ENCODE peak calls at places on chromosomes 11 and 22, in four cellular contexts. J is H9, A is GM13977, E is BJ. B is an unnamed sample.

GRCh38 chr11:66343176-66343575 is 1.7 kb downstream of the BRMS1 start:
- DNase-seq in J (no peak), A (no peak), E (no peak), B (no peak)

GRCh38 chr11:132300283-132300682 is 929.9 kb downstream of the NTM start:
- DNase-seq in J (no peak), A (no peak), E (no peak), B (no peak)

GRCh38 chr11:85737738-85738137 is 51.7 kb upstream of the CCDC89 start:
- DNase-seq in J (no peak), A (no peak), E (no peak), B (no peak)

GRCh38 chr22:38766076-38766777 is 10.4 kb upstream of the SUN2 start:
- DNase-seq in J (peak), A (no peak), E (no peak), B (peak)

GRCh38 chr22:23831781-23832180 is 7.0 kb downstream of the DERL3 start:
- DNase-seq in J (no peak), A (no peak), E (no peak), B (no peak)

GRCh38 chr11:62954478-62954877 is 30.3 kb downstream of the SLC22A6 start:
- DNase-seq in J (no peak), A (no peak), E (no peak), B (no peak)

GRCh38 chr22:50148991-50149721 is 21.4 kb upstream of the PANX2 start:
- DNase-seq in J (peak), A (peak), E (no peak), B (peak)

GRCh38 chr11:26891501-26891900 is 102.4 kb upstream of the FIBIN start:
- DNase-seq in J (no peak), A (no peak), E (no peak), B (no peak)

GRCh38 chr11:112024178-112024777 is 930 bp upstream of the DLAT start:
- DNase-seq in J (no peak), A (peak), E (no peak), B (no peak)

GRCh38 chr22:27488456-27489224 is 312.9 kb downstream of the MN1 start:
- DNase-seq in J (no peak), A (no peak), E (no peak), B (no peak)

GRCh38 chr11:47410404-47411264 is 2.2 kb downstream of the SLC39A13 start:
- DNase-seq in J (no peak), A (no peak), E (no peak), B (no peak)

GRCh38 chr11:291281-292210 is 2.6 kb downstream of the PGGHG start:
- DNase-seq in J (no peak), A (no peak), E (no peak), B (no peak)

GRCh38 chr11:11810764-11811726 is 30.7 kb upstream of the USP47 start:
- DNase-seq in J (peak), A (no peak), E (no peak), B (no peak)

GRCh38 chr11:94450061-94450460 is 43.6 kb downstream of the MRE11 start:
- DNase-seq in J (no peak), A (no peak), E (peak), B (no peak)

GRCh38 chr22:42947211-42947990 is 67.5 kb downstream of the PACSIN2 start:
- DNase-seq in J (peak), A (no peak), E (no peak), B (no peak)

GRCh38 chr11:7981758-7982157 is 5.4 kb upstream of the EIF3F start:
- DNase-seq in J (no peak), A (no peak), E (no peak), B (no peak)

GRCh38 chr11:133576351-133576750 is 44.0 kb upstream of the OPCML start:
- DNase-seq in J (peak), A (no peak), E (no peak), B (no peak)

GRCh38 chr11:71249301-71249700 is 3.1 kb downstream of the SHANK2 start:
- DNase-seq in J (peak), A (no peak), E (no peak), B (no peak)

GRCh38 chr22:31451709-31452571 is 37.7 kb downstream of the EIF4ENIF1 start:
- DNase-seq in J (no peak), A (peak), E (peak), B (no peak)

GRCh38 chr11:14110629-14111028 is 148.1 kb downstream of the SPON1 start:
- DNase-seq in J (no peak), A (no peak), E (no peak), B (no peak)

GRCh38 chr22:20315337-20316216 is 4.3 kb downstream of the DGCR6L start:
- DNase-seq in J (peak), A (no peak), E (no peak), B (no peak)

GRCh38 chr11:118180300-118180703 is 3.9 kb upstream of the SCN2B start:
- DNase-seq in J (peak), A (peak), E (no peak), B (no peak)

GRCh38 chr11:18722293-18722637 is 3.7 kb downstream of the IGSF22 start:
- DNase-seq in J (no peak), A (no peak), E (no peak), B (no peak)

GRCh38 chr11:45543808-45544422 is 121.5 kb downstream of the CHST1 start:
- DNase-seq in J (peak), A (no peak), E (no peak), B (no peak)

GRCh38 chr11:12540075-12540685 is 134.0 kb upstream of the TEAD1 start:
- DNase-seq in J (no peak), A (no peak), E (no peak), B (no peak)

GRCh38 chr22:22043296-22044078 is 60.9 kb upstream of the TOP3B start:
- DNase-seq in J (no peak), A (peak), E (no peak), B (no peak)

GRCh38 chr11:71977743-71978418 is 20.8 kb upstream of the IL18BP start:
- DNase-seq in J (no peak), A (peak), E (no peak), B (no peak)

GRCh38 chr22:42680648-42681047 is 31.5 kb upstream of the CYB5R3 start:
- DNase-seq in J (no peak), A (no peak), E (peak), B (no peak)

GRCh38 chr22:33659423-33659822 is 260.9 kb downstream of the LARGE1 start:
- DNase-seq in J (no peak), A (no peak), E (peak), B (no peak)

GRCh38 chr11:102305352-102306047 is 11.8 kb upstream of the BIRC3 start:
- DNase-seq in J (no peak), A (no peak), E (no peak), B (no peak)

GRCh38 chr11:3088806-3089205 is 31.6 kb upstream of the CARS1 start:
- DNase-seq in J (no peak), A (no peak), E (no peak), B (no peak)

GRCh38 chr11:14075118-14075601 is 112.6 kb downstream of the SPON1 start:
- DNase-seq in J (no peak), A (no peak), E (no peak), B (peak)

DNA sequence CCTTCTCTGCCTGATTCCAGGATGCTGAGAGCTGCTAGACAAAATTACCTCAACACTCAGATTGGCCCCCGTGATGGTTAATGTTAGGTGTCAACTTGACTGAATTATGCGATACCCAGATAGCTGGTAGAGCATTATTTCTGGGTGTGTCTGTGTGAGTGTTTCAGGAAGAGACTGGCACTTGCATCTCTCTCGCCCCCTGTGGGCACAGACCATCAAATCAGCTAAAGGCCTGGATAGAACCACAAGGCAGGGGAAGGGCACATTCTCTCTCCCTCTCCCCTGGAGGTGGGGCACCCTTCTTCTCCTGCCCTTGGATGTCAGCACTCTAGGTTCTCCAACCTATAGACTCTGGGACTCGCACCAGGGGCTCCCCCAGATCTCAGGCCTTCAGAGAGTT is 79.7 kb downstream of the KIRREL3 start:
- DNase-seq in J (peak), A (no peak), E (no peak), B (no peak)
- TF ChIP-seq CTCF in J (peak), A (no peak), E (peak), B (no peak)

GRCh38 chr22:45969414-45969799 is 7.6 kb downstream of the WNT7B start:
- DNase-seq in J (peak), A (peak), E (no peak), B (no peak)
- TF ChIP-seq CTCF in J (peak), A (no peak), E (no peak), B (no peak)

GRCh38 chr11:15208570-15209222 is 94.0 kb downstream of the INSC start:
- DNase-seq in J (peak), A (peak), E (no peak), B (peak)
- TF ChIP-seq CTCF in J (peak), A (peak), E (peak), B (peak)

GRCh38 chr11:120306519-120307242 is 18.4 kb upstream of the TLCD5 start:
- DNase-seq in J (peak), A (no peak), E (peak), B (no peak)
- TF ChIP-seq CTCF in J (peak), A (no peak), E (peak), B (peak)

GRCh38 chr11:60720460-60720859 is 4.1 kb upstream of the MS4A18 start:
- DNase-seq in J (no peak), A (no peak), E (no peak), B (no peak)

GRCh38 chr11:60718524-60719316 is 5.8 kb upstream of the MS4A18 start:
- DNase-seq in J (no peak), A (no peak), E (no peak), B (no peak)

GRCh38 chr11:60725592-60725991 is 1.1 kb downstream of the MS4A18 start:
- DNase-seq in J (no peak), A (no peak), E (no peak), B (no peak)

GRCh38 chr11:60719406-60719805 is 5.1 kb upstream of the MS4A18 start:
- DNase-seq in J (no peak), A (no peak), E (no peak), B (no peak)

GRCh38 chr11:60724420-60724819 is at the start of gene MS4A18:
- DNase-seq in J (no peak), A (no peak), E (no peak), B (no peak)
- TF ChIP-seq CTCF in J (no peak), A (no peak), E (no peak), B (no peak)

DNA sequence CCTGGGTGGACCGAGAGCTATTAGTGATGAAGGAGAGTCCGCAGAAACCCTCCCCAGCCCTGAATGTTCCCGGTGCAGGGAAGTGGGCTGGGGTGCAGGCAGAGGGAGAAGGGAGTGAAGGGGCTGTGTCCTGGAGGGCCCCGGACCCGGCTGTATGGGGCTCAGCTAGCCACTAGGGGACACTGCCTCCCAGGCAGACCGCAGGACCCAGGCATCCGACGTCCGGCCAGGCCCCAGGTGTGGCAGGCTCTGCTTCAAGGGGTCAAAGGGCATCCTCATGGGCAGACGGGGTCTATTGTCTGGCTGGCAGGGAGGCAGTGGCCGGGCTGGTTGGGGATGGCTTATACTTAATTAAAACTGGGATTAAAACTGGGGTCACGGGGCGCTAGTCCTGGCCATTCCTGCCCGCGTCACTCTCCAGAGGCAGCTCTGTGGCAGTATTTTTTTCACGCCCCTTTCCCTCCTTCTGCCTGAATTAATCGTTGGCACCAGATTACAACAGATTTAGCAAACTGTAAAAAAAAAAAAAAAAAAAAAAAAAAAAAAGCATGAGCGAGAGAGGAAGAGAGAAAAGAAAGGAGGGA is 5.0 kb downstream of the FLRT1 start:
- DNase-seq in J (peak), A (no peak), E (no peak), B (no peak)
- TF ChIP-seq CTCF in J (peak), A (peak), E (peak), B (peak)

DNA sequence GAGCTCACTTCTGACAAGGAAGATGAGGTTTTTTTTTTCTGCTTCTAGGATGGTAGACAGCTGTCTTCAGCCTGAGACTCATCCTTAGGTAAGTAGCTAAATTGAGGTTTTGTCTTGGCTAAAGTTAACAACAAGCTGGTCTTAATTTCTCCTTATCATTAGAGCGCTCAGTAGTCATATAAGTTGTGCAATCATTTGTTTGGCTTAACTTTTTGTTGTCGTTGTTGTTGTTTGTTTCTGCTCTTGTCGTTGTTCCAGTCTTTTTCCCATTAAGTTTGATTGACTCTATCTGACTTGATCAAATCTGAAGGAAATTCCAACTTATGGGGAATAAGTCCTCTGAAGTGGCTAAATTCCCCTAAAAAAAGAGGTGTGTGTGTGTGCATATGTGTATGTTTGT is 33.0 kb downstream of the GLYATL2 start:
- DNase-seq in J (no peak), A (no peak), E (no peak), B (no peak)
- TF ChIP-seq CTCF in J (no peak), A (no peak), E (no peak), B (no peak)

B was measured in D721Med.